ENCODE peak calls at places on chromosomes 6 and 20, in six cellular contexts. R is endothelial cell of umbilical vein, Z is GM12865, Y is mucosa of descending colon, A is right atrium auricular region, B is tibial artery. H is an unnamed sample.

GRCh38 chr20:42907730-42908129 is 282.0 kb downstream of the PTPRT start:
- DNase-seq in R (no peak), Z (no peak), Y (no peak), A (no peak), B (no peak), H (no peak)

GRCh38 chr6:92521553-92521952 is 897.8 kb downstream of the EPHA7 start:
- DNase-seq in R (peak; percentile 95), Z (no peak), Y (no peak), A (no peak), B (no peak), H (no peak)

GRCh38 chr6:166078294-166078693 is 89.4 kb downstream of the TBXT start:
- DNase-seq in R (no peak), Z (no peak), Y (no peak), A (no peak), B (no peak), H (no peak)

GRCh38 chr6:35017461-35018183 is 123.5 kb downstream of the TCP11 start:
- DNase-seq in R (peak; percentile 69), Z (no peak), Y (peak; percentile 57), A (peak; percentile 81), B (peak; percentile 57), H (no peak)

GRCh38 chr6:1190361-1190760 is 121.5 kb upstream of the FOXQ1 start:
- DNase-seq in R (peak; percentile 3), Z (no peak), Y (no peak), A (no peak), B (no peak), H (peak; percentile 98)

GRCh38 chr6:4953440-4953839 is 50.4 kb downstream of the RPP40 start:
- DNase-seq in R (no peak), Z (no peak), Y (no peak), A (peak; percentile 11), B (no peak), H (no peak)

GRCh38 chr20:37220796-37221195 is 40.8 kb downstream of the GHRH start:
- DNase-seq in R (no peak), Z (no peak), Y (no peak), A (no peak), B (no peak), H (no peak)

GRCh38 chr6:35601331-35602132 is 87.2 kb downstream of the FKBP5 start:
- DNase-seq in R (peak; percentile 88), Z (no peak), Y (no peak), A (peak; percentile 84), B (peak; percentile 86), H (peak; percentile 51)

GRCh38 chr6:123733180-123733579 is 70.5 kb upstream of the NKAIN2 start:
- DNase-seq in R (no peak), Z (no peak), Y (no peak), A (no peak), B (no peak), H (no peak)

GRCh38 chr6:1395941-1396908 is 6.8 kb downstream of the FOXF2 start:
- DNase-seq in R (no peak), Z (no peak), Y (no peak), A (no peak), B (no peak), H (no peak)

GRCh38 chr6:41428402-41428994 is 93.1 kb downstream of the NCR2 start:
- DNase-seq in R (peak; percentile 22), Z (no peak), Y (no peak), A (no peak), B (peak; percentile 58), H (no peak)

GRCh38 chr6:87747646-87748045 is 45.6 kb upstream of the AKIRIN2 start:
- DNase-seq in R (no peak), Z (peak; percentile 38), Y (no peak), A (no peak), B (no peak), H (no peak)

GRCh38 chr6:130625825-130626500 is 201.2 kb upstream of the SMLR1 start:
- DNase-seq in R (peak; percentile 68), Z (peak; percentile 70), Y (no peak), A (no peak), B (no peak), H (no peak)

GRCh38 chr6:116931456-116931855 is 54.4 kb downstream of the RFX6 start:
- DNase-seq in R (no peak), Z (no peak), Y (no peak), A (no peak), B (no peak), H (no peak)

GRCh38 chr6:116929825-116930224 is 52.8 kb downstream of the RFX6 start:
- DNase-seq in R (no peak), Z (no peak), Y (no peak), A (no peak), B (no peak), H (no peak)

GRCh38 chr6:116933488-116933887 is 56.4 kb downstream of the RFX6 start:
- DNase-seq in R (no peak), Z (no peak), Y (no peak), A (no peak), B (no peak), H (no peak)

GRCh38 chr6:116928667-116929066 is 51.6 kb downstream of the RFX6 start:
- DNase-seq in R (no peak), Z (no peak), Y (no peak), A (no peak), B (no peak), H (no peak)

DNA sequence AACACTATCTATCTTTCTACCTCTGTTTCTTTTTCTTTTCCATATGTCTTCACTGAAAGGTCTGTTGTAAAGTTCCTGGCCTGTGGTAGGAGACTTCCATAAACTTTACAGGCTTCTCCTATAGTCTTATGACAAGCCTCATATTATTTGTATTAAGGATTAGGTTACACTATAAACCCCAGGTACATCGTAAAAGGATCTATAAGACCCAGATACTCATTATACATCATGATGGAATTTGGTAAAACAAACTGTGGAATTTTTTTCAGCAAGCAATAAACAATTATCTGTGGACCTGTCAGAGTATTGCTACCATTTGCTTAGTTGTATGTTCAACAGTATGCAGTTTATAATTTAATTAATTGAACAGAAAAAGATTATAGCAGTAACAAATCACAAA is 55.5 kb downstream of the RFX6 start:
- DNase-seq in R (no peak), Z (no peak), Y (no peak), A (no peak), B (no peak), H (no peak)
- H3K4me3 ChIP-seq in R (no peak overlapping the region), Z (no peak overlapping the region), Y (no peak overlapping the region), A (no peak overlapping the region), B (no peak overlapping the region), H (no peak overlapping the region)

GRCh38 chr6:29800254-29800653 is 27.4 kb upstream of the HLA-G start:
- DNase-seq in R (no peak), Z (no peak), Y (no peak), A (no peak), B (no peak), H (no peak)
- TF ChIP-seq CTCF in R (no peak), Z (no peak), Y (no peak), A (no peak), B (no peak), H (no peak)

GRCh38 chr6:28729501-28730402 is 194.0 kb downstream of the TRIM27 start:
- DNase-seq in R (no peak), Z (no peak), Y (no peak), A (no peak), B (no peak), H (no peak)
- H3K4me3 ChIP-seq in R (no peak overlapping the region), Z (peak overlapping the region; percentile 98), Y (no peak overlapping the region), A (no peak overlapping the region), B (peak overlapping the region; percentile 52), H (peak overlapping the region; percentile 79)

GRCh38 chr6:52691718-52692117 is 20.8 kb downstream of the TMEM14A start:
- DNase-seq in R (no peak), Z (no peak), Y (no peak), A (no peak), B (no peak), H (no peak)
- TF ChIP-seq CTCF in R (no peak), Z (no peak), Y (no peak), A (no peak), B (no peak), H (no peak)

DNA sequence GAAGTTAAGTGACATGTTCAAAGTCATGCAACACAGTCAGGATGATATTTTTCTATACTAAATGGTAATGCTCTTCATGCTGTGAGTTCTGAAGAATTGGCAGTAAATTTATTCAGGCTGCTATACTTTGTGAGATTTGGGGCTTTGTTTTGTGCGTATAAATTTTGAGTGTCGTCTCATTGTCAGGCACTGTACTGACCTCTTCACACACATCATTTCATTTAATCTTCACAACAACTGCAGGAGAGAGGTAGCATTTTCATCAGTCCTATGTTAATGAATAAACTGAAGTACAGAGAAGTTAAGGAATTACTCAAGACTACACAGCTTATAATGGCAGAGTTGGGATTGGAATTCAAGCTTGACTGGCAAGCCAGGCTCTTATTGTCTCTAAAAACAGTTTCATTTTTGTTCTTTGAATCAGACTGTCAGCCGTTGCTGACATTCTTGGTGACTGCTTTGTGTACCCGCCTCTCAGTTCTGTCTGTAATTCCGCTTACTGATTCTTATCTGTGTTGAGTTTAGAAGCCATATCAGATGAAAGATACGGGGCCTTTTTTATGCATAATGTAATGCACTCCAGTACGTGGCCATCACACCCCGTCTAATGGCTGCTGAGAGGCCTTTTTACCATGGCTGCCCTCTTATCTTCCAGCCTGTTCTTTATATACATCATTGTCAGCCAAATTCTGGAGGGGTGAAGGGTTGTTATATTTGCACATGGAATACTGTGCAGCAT is 274.9 kb downstream of the UTRN start:
- DNase-seq in R (peak; percentile 65), Z (no peak), Y (no peak), A (no peak), B (no peak), H (no peak)
- H3K4me3 ChIP-seq in R (no peak overlapping the region), Z (no peak overlapping the region), Y (no peak overlapping the region), A (no peak overlapping the region), B (no peak overlapping the region), H (no peak overlapping the region)

H was measured in epithelial cell of proximal tubule.